ENCODE peak calls at places on chromosome 21, in eight cellular contexts. X is SJSA1; R is NCI-H345; T is activated gamma-delta T cell; I is AG08396; L is GM04503; U is stimulated activated CD4-positive, alpha-beta T cell treated with anti-CD3 and anti-CD28 coated beads, Interleukin-4, amount 100 ng/mL, for 1 hour; B is small intestine. Z is an unnamed sample.

GRCh38 chr21:38807481-38807880 is 1.8 kb downstream of the ETS2 start:
- DNase-seq in L (no peak), I (no peak), T (no peak), B (no peak), R (peak), X (no peak), U (no peak), Z (no peak)

GRCh38 chr21:46253610-46254124 is 25.1 kb upstream of the LSS start:
- DNase-seq in I (no peak), X (no peak), T (no peak), U (peak), B (peak), L (no peak), R (no peak), Z (no peak)

GRCh38 chr21:20739421-20739820 is 258.8 kb upstream of the NCAM2 start:
- DNase-seq in X (no peak), T (no peak), I (no peak), R (no peak), U (no peak), B (no peak), L (no peak), Z (no peak)

GRCh38 chr21:43312751-43313169 is 114.2 kb downstream of the SIK1 start:
- DNase-seq in X (no peak), L (no peak), T (no peak), U (no peak), I (no peak), R (no peak), B (no peak), Z (no peak)

GRCh38 chr21:45267390-45267760 is 20.3 kb downstream of the POFUT2 start:
- DNase-seq in I (no peak), X (no peak), U (no peak), T (no peak), L (no peak), R (no peak), B (no peak), Z (no peak)

GRCh38 chr21:37071561-37072238 is 1.2 kb downstream of the PIGP start:
- DNase-seq in T (no peak), L (peak), I (peak), X (peak), R (peak), B (peak), U (no peak), Z (no peak)

GRCh38 chr21:41387824-41388223 is 26.0 kb downstream of the MX2 start:
- DNase-seq in L (no peak), B (no peak), U (no peak), I (no peak), X (no peak), R (no peak), T (no peak), Z (no peak)

GRCh38 chr21:40671721-40672120 is 175.2 kb downstream of the DSCAM start:
- DNase-seq in U (no peak), R (no peak), L (no peak), T (no peak), I (no peak), X (no peak), B (no peak), Z (no peak)

GRCh38 chr21:42269382-42269781 is 45.8 kb downstream of the TFF3 start:
- DNase-seq in T (no peak), R (peak), B (no peak), I (no peak), L (no peak), X (no peak), U (no peak), Z (no peak)

GRCh38 chr21:32257952-32258785 is 20.7 kb downstream of the MIS18A start:
- DNase-seq in R (peak), X (peak), L (peak), U (peak), B (peak), I (peak), T (no peak), Z (peak)

GRCh38 chr21:8993943-8994639 is 1527.3 kb upstream of the TPTE start:
- DNase-seq in B (no peak), R (no peak), I (no peak), U (no peak), L (no peak), X (no peak), T (no peak), Z (no peak)

GRCh38 chr21:43192501-43193081 is 23.8 kb downstream of the CRYAA start:
- DNase-seq in T (no peak), L (no peak), U (no peak), I (no peak), R (no peak), B (no peak), X (no peak), Z (no peak)

GRCh38 chr21:37509802-37510393 is 143.3 kb downstream of the DYRK1A start:
- DNase-seq in X (no peak), B (no peak), T (no peak), L (no peak), U (no peak), R (no peak), I (no peak), Z (no peak)

GRCh38 chr21:27132270-27132669 is 165.4 kb upstream of the ADAMTS5 start:
- DNase-seq in U (no peak), I (peak), X (no peak), T (no peak), R (no peak), B (no peak), L (no peak), Z (no peak)

GRCh38 chr21:14684071-14684470 is 138.0 kb upstream of the SAMSN1 start:
- DNase-seq in X (no peak), I (no peak), T (no peak), B (no peak), R (no peak), L (no peak), U (no peak), Z (no peak)

GRCh38 chr21:42189860-42190491 is 29.0 kb upstream of the ABCG1 start:
- DNase-seq in U (no peak), I (no peak), R (no peak), X (no peak), B (no peak), L (no peak), T (no peak), Z (no peak)

GRCh38 chr21:24076179-24076578 is 1531.1 kb downstream of the MRPL39 start:
- DNase-seq in U (no peak), R (no peak), I (no peak), X (no peak), L (no peak), T (no peak), B (no peak), Z (no peak)

GRCh38 chr21:43274946-43275310 is 106.1 kb downstream of the CRYAA start:
- DNase-seq in R (no peak), U (no peak), X (no peak), L (no peak), B (no peak), I (no peak), T (no peak), Z (no peak)

GRCh38 chr21:36150192-36150711 is 6.4 kb upstream of the DOP1B start:
- DNase-seq in R (no peak), I (peak), L (no peak), U (no peak), B (peak), X (no peak), T (no peak), Z (no peak)

GRCh38 chr21:39444406-39445145 is 1.0 kb downstream of the LCA5L start:
- DNase-seq in B (peak), T (no peak), X (peak), R (no peak), U (no peak), L (no peak), I (peak), Z (no peak)